ENCODE peak calls at places on chromosomes 2 and 18, in five cellular contexts. One of them, this sample, is unnamed.
A peak's percentile ranks its signal among the peaks of the same experiment; 100 is the strongest.

GRCh38 chr2:160703648-160704585 is 210.3 kb upstream of the RBMS1 start:
- DNase-seq in lung: no peak
- DNase-seq in stomach: no peak
- DNase-seq in neuronal stem cell: peak; percentile 78
- DNase-seq in HL-60: peak; percentile 88
- DNase-seq in this sample: no peak

GRCh38 chr2:148607553-148607952 is 37.0 kb upstream of the EPC2 start:
- DNase-seq in neuronal stem cell: no peak
- DNase-seq in HL-60: no peak
- DNase-seq in stomach: no peak
- DNase-seq in lung: peak; percentile 50
- DNase-seq in this sample: no peak

GRCh38 chr18:74507120-74507881 is 11.1 kb downstream of the CNDP2 start:
- DNase-seq in lung: no peak
- DNase-seq in stomach: peak; percentile 90
- DNase-seq in neuronal stem cell: no peak
- DNase-seq in HL-60: no peak
- DNase-seq in this sample: no peak

GRCh38 chr18:1090758-1091157 is 186.1 kb downstream of the ADCYAP1 start:
- DNase-seq in stomach: no peak
- DNase-seq in lung: no peak
- DNase-seq in neuronal stem cell: no peak
- DNase-seq in HL-60: no peak
- DNase-seq in this sample: no peak

GRCh38 chr2:152406119-152406835 is 71.3 kb downstream of the FMNL2 start:
- DNase-seq in lung: no peak
- DNase-seq in stomach: no peak
- DNase-seq in HL-60: no peak
- DNase-seq in neuronal stem cell: no peak
- DNase-seq in this sample: no peak

GRCh38 chr2:204480262-204480661 is 65.0 kb upstream of the PARD3B start:
- DNase-seq in neuronal stem cell: no peak
- DNase-seq in HL-60: no peak
- DNase-seq in stomach: no peak
- DNase-seq in lung: no peak
- DNase-seq in this sample: no peak

GRCh38 chr2:84537251-84537650 is 21.0 kb downstream of the DNAH6 start:
- DNase-seq in HL-60: no peak
- DNase-seq in lung: no peak
- DNase-seq in neuronal stem cell: no peak
- DNase-seq in stomach: no peak
- DNase-seq in this sample: no peak

GRCh38 chr2:239791727-239792648 is 233.2 kb downstream of the NDUFA10 start:
- DNase-seq in lung: no peak
- DNase-seq in neuronal stem cell: no peak
- DNase-seq in HL-60: no peak
- DNase-seq in stomach: peak; percentile 20
- DNase-seq in this sample: no peak

GRCh38 chr2:42804338-42804737 is 12.0 kb upstream of the HAAO start:
- DNase-seq in stomach: no peak
- DNase-seq in HL-60: peak; percentile 88
- DNase-seq in lung: no peak
- DNase-seq in neuronal stem cell: no peak
- DNase-seq in this sample: no peak

GRCh38 chr18:75376004-75376403 is 51.5 kb downstream of the SMIM21 start:
- DNase-seq in stomach: no peak
- DNase-seq in lung: no peak
- DNase-seq in HL-60: no peak
- DNase-seq in neuronal stem cell: no peak
- DNase-seq in this sample: no peak

GRCh38 chr2:2621855-2622254 is 290.8 kb upstream of the MYT1L start:
- DNase-seq in lung: no peak
- DNase-seq in neuronal stem cell: no peak
- DNase-seq in HL-60: no peak
- DNase-seq in stomach: no peak
- DNase-seq in this sample: no peak

GRCh38 chr18:3480827-3481226 is 30.9 kb downstream of the TGIF1 start:
- DNase-seq in stomach: no peak
- DNase-seq in neuronal stem cell: no peak
- DNase-seq in HL-60: no peak
- DNase-seq in lung: no peak
- DNase-seq in this sample: no peak

GRCh38 chr2:102032368-102033027 is 40.7 kb downstream of the IL1R2 start:
- DNase-seq in stomach: no peak
- DNase-seq in neuronal stem cell: no peak
- DNase-seq in lung: no peak
- DNase-seq in HL-60: peak; percentile 21
- DNase-seq in this sample: no peak

GRCh38 chr2:60515751-60516226 is 37.7 kb downstream of the BCL11A start:
- DNase-seq in stomach: no peak
- DNase-seq in neuronal stem cell: no peak
- DNase-seq in HL-60: peak; percentile 73
- DNase-seq in lung: no peak
- DNase-seq in this sample: peak; percentile 61

GRCh38 chr2:12727085-12727484 is 10.3 kb downstream of the TRIB2 start:
- DNase-seq in neuronal stem cell: no peak
- DNase-seq in HL-60: no peak
- DNase-seq in lung: no peak
- DNase-seq in stomach: no peak
- DNase-seq in this sample: no peak

GRCh38 chr2:156405586-156405985 is 30.6 kb upstream of the GPD2 start:
- DNase-seq in HL-60: peak; percentile 97
- DNase-seq in lung: peak; percentile 72
- DNase-seq in neuronal stem cell: no peak
- DNase-seq in stomach: no peak
- DNase-seq in this sample: no peak

GRCh38 chr2:111704246-111704645 is 179.7 kb downstream of the ANAPC1 start:
- DNase-seq in neuronal stem cell: no peak
- DNase-seq in lung: no peak
- DNase-seq in stomach: no peak
- DNase-seq in HL-60: no peak
- DNase-seq in this sample: no peak

GRCh38 chr2:70258532-70258875 is 567 bp downstream of the PCYOX1 start:
- DNase-seq in stomach: peak; percentile 72
- DNase-seq in lung: peak; percentile 64
- DNase-seq in HL-60: no peak
- DNase-seq in neuronal stem cell: peak; percentile 11
- DNase-seq in this sample: no peak

GRCh38 chr2:241095594-241096290 is 6.3 kb downstream of the MTERF4 start:
- DNase-seq in HL-60: no peak
- DNase-seq in lung: no peak
- DNase-seq in neuronal stem cell: no peak
- DNase-seq in stomach: no peak
- DNase-seq in this sample: no peak

GRCh38 chr2:143513081-143513480 is 383.9 kb downstream of the ARHGAP15 start:
- DNase-seq in lung: no peak
- DNase-seq in neuronal stem cell: peak; percentile 24
- DNase-seq in HL-60: no peak
- DNase-seq in stomach: no peak
- DNase-seq in this sample: no peak

GRCh38 chr18:72544092-72544886 is at the start of gene CBLN2:
- DNase-seq in HL-60: peak; percentile 63
- DNase-seq in lung: no peak
- DNase-seq in neuronal stem cell: peak; percentile 72
- DNase-seq in stomach: no peak
- DNase-seq in this sample: no peak

GRCh38 chr2:231751042-231751815 is 29.9 kb downstream of the PDE6D start:
- DNase-seq in HL-60: no peak
- DNase-seq in lung: no peak
- DNase-seq in stomach: no peak
- DNase-seq in neuronal stem cell: no peak
- DNase-seq in this sample: no peak

GRCh38 chr18:79964330-79965118 is at the start of gene HSBP1L1:
- DNase-seq in neuronal stem cell: peak; percentile 56
- DNase-seq in lung: peak; percentile 79
- DNase-seq in HL-60: peak; percentile 63
- DNase-seq in stomach: peak; percentile 87
- DNase-seq in this sample: no peak

GRCh38 chr2:216031960-216032689 is 18.8 kb upstream of the MREG start:
- DNase-seq in neuronal stem cell: no peak
- DNase-seq in HL-60: no peak
- DNase-seq in stomach: no peak
- DNase-seq in lung: no peak
- DNase-seq in this sample: no peak

GRCh38 chr2:30978854-30979253 is 159.4 kb downstream of the GALNT14 start:
- DNase-seq in HL-60: no peak
- DNase-seq in stomach: no peak
- DNase-seq in neuronal stem cell: no peak
- DNase-seq in lung: no peak
- DNase-seq in this sample: no peak

GRCh38 chr18:376307-376706 is 108.5 kb upstream of the THOC1 start:
- DNase-seq in neuronal stem cell: no peak
- DNase-seq in stomach: no peak
- DNase-seq in HL-60: no peak
- DNase-seq in lung: no peak
- DNase-seq in this sample: no peak

GRCh38 chr2:176490061-176490861 is 221.0 kb downstream of the MTX2 start:
- DNase-seq in neuronal stem cell: peak; percentile 36
- DNase-seq in HL-60: no peak
- DNase-seq in lung: no peak
- DNase-seq in stomach: peak; percentile 25
- DNase-seq in this sample: no peak

GRCh38 chr18:2794159-2794558 is 52.6 kb upstream of the EMILIN2 start:
- DNase-seq in neuronal stem cell: no peak
- DNase-seq in lung: no peak
- DNase-seq in HL-60: no peak
- DNase-seq in stomach: no peak
- DNase-seq in this sample: no peak

GRCh38 chr2:42834161-42834560 is 41.8 kb upstream of the HAAO start:
- DNase-seq in neuronal stem cell: no peak
- DNase-seq in lung: no peak
- DNase-seq in HL-60: no peak
- DNase-seq in stomach: no peak
- DNase-seq in this sample: peak; percentile 77

GRCh38 chr18:64398320-64398719 is 249.4 kb upstream of the LINC00305 start:
- DNase-seq in HL-60: no peak
- DNase-seq in lung: no peak
- DNase-seq in neuronal stem cell: no peak
- DNase-seq in stomach: no peak
- DNase-seq in this sample: no peak

GRCh38 chr18:35673682-35674081 is 92.1 kb downstream of the GALNT1 start:
- DNase-seq in lung: no peak
- DNase-seq in stomach: no peak
- DNase-seq in neuronal stem cell: no peak
- DNase-seq in HL-60: no peak
- DNase-seq in this sample: no peak

GRCh38 chr2:119491776-119492525 is 32.3 kb downstream of the SCTR start:
- DNase-seq in HL-60: no peak
- DNase-seq in lung: peak; percentile 69
- DNase-seq in neuronal stem cell: no peak
- DNase-seq in stomach: peak; percentile 74
- DNase-seq in this sample: no peak

GRCh38 chr2:80392446-80392845 is 87.9 kb upstream of the LRRTM1 start:
- DNase-seq in HL-60: no peak
- DNase-seq in neuronal stem cell: no peak
- DNase-seq in stomach: no peak
- DNase-seq in lung: no peak
- DNase-seq in this sample: no peak

DNA sequence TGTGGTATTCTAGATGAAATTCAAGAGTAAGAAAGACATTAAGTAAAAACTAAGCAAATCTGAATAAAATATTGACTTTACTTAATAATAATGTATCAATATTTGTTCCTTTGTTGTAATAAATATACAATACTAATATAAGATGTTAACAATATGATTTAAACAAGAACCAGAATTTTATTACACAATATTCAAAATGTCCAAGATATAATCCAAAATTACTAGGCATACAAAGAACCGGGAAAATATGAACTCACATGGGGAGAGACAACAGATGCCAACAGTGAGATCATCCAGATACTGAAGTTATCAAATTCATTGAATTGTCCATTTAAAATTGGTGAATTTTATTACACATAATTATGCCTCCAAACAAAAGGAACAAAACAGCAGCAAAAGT is 286.3 kb downstream of the AFF3 start:
- DNase-seq in stomach: no peak
- DNase-seq in lung: no peak
- DNase-seq in neuronal stem cell: no peak
- DNase-seq in HL-60: no peak
- DNase-seq in this sample: no peak
- H3K27me3 ChIP-seq in stomach: no peaks in the 10 kb centered on the region
- H3K27me3 ChIP-seq in lung: no peaks in the 10 kb centered on the region
- H3K27me3 ChIP-seq in neuronal stem cell: no peaks in the 10 kb centered on the region
- H3K27me3 ChIP-seq in HL-60: no peaks in the 10 kb centered on the region
- H3K27me3 ChIP-seq in this sample: no peaks in the 10 kb centered on the region

GRCh38 chr2:62372824-62373223 is 133.2 kb downstream of the TMEM17 start:
- DNase-seq in lung: no peak
- DNase-seq in neuronal stem cell: no peak
- DNase-seq in stomach: no peak
- DNase-seq in HL-60: no peak
- DNase-seq in this sample: no peak

GRCh38 chr2:62370304-62371250 is 135.4 kb downstream of the TMEM17 start:
- DNase-seq in lung: no peak
- DNase-seq in HL-60: no peak
- DNase-seq in stomach: no peak
- DNase-seq in neuronal stem cell: no peak
- DNase-seq in this sample: no peak

GRCh38 chr2:62374301-62374960 is 131.6 kb downstream of the TMEM17 start:
- DNase-seq in HL-60: no peak
- DNase-seq in neuronal stem cell: no peak
- DNase-seq in lung: no peak
- DNase-seq in stomach: no peak
- DNase-seq in this sample: no peak

GRCh38 chr2:62364786-62365185 is 141.2 kb downstream of the TMEM17 start:
- DNase-seq in stomach: no peak
- DNase-seq in lung: no peak
- DNase-seq in neuronal stem cell: no peak
- DNase-seq in HL-60: no peak
- DNase-seq in this sample: no peak

GRCh38 chr2:62369549-62370164 is 136.3 kb downstream of the TMEM17 start:
- DNase-seq in lung: no peak
- DNase-seq in stomach: no peak
- DNase-seq in HL-60: no peak
- DNase-seq in neuronal stem cell: no peak
- DNase-seq in this sample: no peak
- H3K27me3 ChIP-seq in lung: no peaks in the 10 kb centered on the region
- H3K27me3 ChIP-seq in stomach: no peaks in the 10 kb centered on the region
- H3K27me3 ChIP-seq in HL-60: no peaks in the 10 kb centered on the region
- H3K27me3 ChIP-seq in neuronal stem cell: no peaks in the 10 kb centered on the region
- H3K27me3 ChIP-seq in this sample: no peaks in the 10 kb centered on the region

GRCh38 chr2:205687018-205687956 is 5.0 kb downstream of the NRP2 start:
- DNase-seq in HL-60: no peak
- DNase-seq in neuronal stem cell: no peak
- DNase-seq in lung: no peak
- DNase-seq in stomach: no peak
- DNase-seq in this sample: peak; percentile 87
- H3K27me3 ChIP-seq in HL-60: peaks cover 61% of the 10 kb centered on the region
- H3K27me3 ChIP-seq in neuronal stem cell: peaks cover 2% of the 10 kb centered on the region
- H3K27me3 ChIP-seq in lung: no peaks in the 10 kb centered on the region
- H3K27me3 ChIP-seq in stomach: peaks cover 42% of the 10 kb centered on the region
- H3K27me3 ChIP-seq in this sample: no peaks in the 10 kb centered on the region

DNA sequence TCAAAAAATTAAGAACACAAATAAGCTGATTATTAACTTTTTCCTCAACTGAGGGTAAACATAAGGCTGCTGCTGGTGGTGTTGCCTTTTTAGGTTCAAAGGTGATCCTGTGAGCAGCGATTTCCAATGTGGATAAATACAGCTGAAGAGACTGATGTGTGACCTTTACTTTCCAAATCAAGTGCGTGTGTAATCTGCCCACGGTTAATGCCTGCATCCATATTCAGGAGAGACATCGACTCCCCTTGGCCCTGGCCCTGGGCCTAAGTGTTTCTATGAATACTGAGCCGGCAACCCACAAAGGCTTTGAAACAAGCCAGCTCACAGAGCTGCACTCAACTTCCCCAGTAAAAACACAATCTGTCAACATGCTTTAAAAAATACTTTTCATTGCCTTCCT is 1026.5 kb downstream of the TMEM182 start:
- DNase-seq in lung: no peak
- DNase-seq in stomach: no peak
- DNase-seq in HL-60: no peak
- DNase-seq in neuronal stem cell: no peak
- DNase-seq in this sample: no peak
- H3K27me3 ChIP-seq in lung: no peaks in the 10 kb centered on the region
- H3K27me3 ChIP-seq in stomach: no peaks in the 10 kb centered on the region
- H3K27me3 ChIP-seq in HL-60: no peaks in the 10 kb centered on the region
- H3K27me3 ChIP-seq in neuronal stem cell: no peaks in the 10 kb centered on the region
- H3K27me3 ChIP-seq in this sample: no peaks in the 10 kb centered on the region

This sample was measured in vagina.